ENCODE peak calls at places on chromosome 3, in four cellular contexts. D, V, K and X are unnamed samples.

GRCh38 chr3:138418556-138419206 is 15.7 kb upstream of the ESYT3 start:
- DNase-seq in D (no peak), V (no peak), K (no peak), X (no peak)

GRCh38 chr3:79011821-79012529 is 755.8 kb downstream of the ROBO1 start:
- DNase-seq in D (no peak), V (no peak), K (no peak), X (no peak)

GRCh38 chr3:121998588-121999473 is 23.2 kb downstream of the ILDR1 start:
- DNase-seq in D (no peak), V (no peak), K (no peak), X (no peak)

GRCh38 chr3:184240384-184241140 is 8.2 kb downstream of the ALG3 start:
- DNase-seq in D (peak; percentile 28), V (no peak), K (peak; percentile 26), X (no peak)

GRCh38 chr3:49500408-49501257 is 30.6 kb downstream of the DAG1 start:
- DNase-seq in D (peak; percentile 95), V (peak; percentile 95), K (no peak), X (peak; percentile 97)

GRCh38 chr3:78969483-78969882 is 798.3 kb downstream of the ROBO1 start:
- DNase-seq in D (no peak), V (no peak), K (no peak), X (no peak)

GRCh38 chr3:110314512-110315114 is 757.0 kb upstream of the NECTIN3 start:
- DNase-seq in D (peak; percentile 56), V (no peak), K (peak; percentile 27), X (no peak)

GRCh38 chr3:23316924-23317323 is 113.8 kb downstream of the UBE2E2 start:
- DNase-seq in D (no peak), V (no peak), K (no peak), X (no peak)

GRCh38 chr3:141740349-141740748 is 2.3 kb downstream of the RNF7 start:
- DNase-seq in D (no peak), V (no peak), K (no peak), X (no peak)

GRCh38 chr3:41893977-41894376 is 67.9 kb downstream of the ULK4 start:
- DNase-seq in D (peak; percentile 58), V (no peak), K (peak; percentile 23), X (no peak)

GRCh38 chr3:37608061-37608702 is 253.5 kb upstream of the CTDSPL start:
- DNase-seq in D (no peak), V (no peak), K (no peak), X (no peak)

GRCh38 chr3:4271834-4272233 is 31.3 kb upstream of the SETMAR start:
- DNase-seq in D (peak; percentile 4), V (peak; percentile 5), K (peak; percentile 17), X (peak; percentile 52)

GRCh38 chr3:190345027-190345821 is 23.0 kb upstream of the CLDN1 start:
- DNase-seq in D (peak; percentile 95), V (peak; percentile 70), K (no peak), X (peak; percentile 54)

GRCh38 chr3:151203053-151203420 is at the start of gene GPR171:
- DNase-seq in D (no peak), V (no peak), K (peak; percentile 38), X (no peak)

GRCh38 chr3:13509816-13510192 is 29.7 kb downstream of the HDAC11 start:
- DNase-seq in D (no peak), V (no peak), K (no peak), X (no peak)

GRCh38 chr3:9746330-9746729 is 3.4 kb upstream of the OGG1 start:
- DNase-seq in D (peak; percentile 84), V (peak; percentile 8), K (no peak), X (peak; percentile 58)

GRCh38 chr3:16305121-16305541 is 40.1 kb downstream of the OXNAD1 start:
- DNase-seq in D (no peak), V (no peak), K (no peak), X (no peak)

GRCh38 chr3:43879166-43879565 is 188.4 kb downstream of the ABHD5 start:
- DNase-seq in D (no peak), V (no peak), K (peak; percentile 58), X (no peak)

GRCh38 chr3:61416618-61417017 is 144.8 kb upstream of the PTPRG start:
- DNase-seq in D (no peak), V (no peak), K (no peak), X (no peak)

GRCh38 chr3:113773381-113773780 is 26.5 kb downstream of the ATP6V1A start:
- DNase-seq in D (peak; percentile 41), V (no peak), K (no peak), X (no peak)

GRCh38 chr3:30614373-30614772 is 8.0 kb downstream of the TGFBR2 start:
- DNase-seq in D (no peak), V (no peak), K (no peak), X (no peak)

GRCh38 chr3:37287776-37288175 is 113.4 kb upstream of the LRRFIP2 start:
- DNase-seq in D (peak; percentile 19), V (no peak), K (no peak), X (no peak)

GRCh38 chr3:61582287-61582686 is 20.9 kb downstream of the PTPRG start:
- DNase-seq in D (no peak), V (no peak), K (no peak), X (no peak)

GRCh38 chr3:66989860-66990696 is 8.0 kb upstream of the KBTBD8 start:
- DNase-seq in D (peak; percentile 16), V (no peak), K (peak; percentile 35), X (no peak)